ENCODE peak calls at places on chromosomes 12 and 14, in six cellular contexts. One of them, this sample, is unnamed. For H3K4me1, the result is how much of the 10 kb centered on the place peaks cover.

GRCh38 chr12:78584695-78585094 is 279.9 kb upstream of the SYT1 start:
- DNase-seq in upper lobe of left lung: no peak
- DNase-seq in A549: peak
- DNase-seq in gastrocnemius medialis: no peak
- DNase-seq in adrenal gland: no peak
- DNase-seq in breast epithelium: no peak
- DNase-seq in this sample: no peak

GRCh38 chr12:3604750-3605638 is 114.0 kb downstream of the PRMT8 start:
- DNase-seq in upper lobe of left lung: no peak
- DNase-seq in adrenal gland: peak
- DNase-seq in breast epithelium: peak
- DNase-seq in A549: no peak
- DNase-seq in gastrocnemius medialis: no peak
- DNase-seq in this sample: peak

GRCh38 chr12:50786498-50787231 is 22.8 kb downstream of the ATF1 start:
- DNase-seq in upper lobe of left lung: no peak
- DNase-seq in gastrocnemius medialis: no peak
- DNase-seq in A549: peak
- DNase-seq in breast epithelium: no peak
- DNase-seq in adrenal gland: no peak
- DNase-seq in this sample: no peak

GRCh38 chr12:45732250-45732649 is 2.7 kb downstream of the ARID2 start:
- DNase-seq in gastrocnemius medialis: no peak
- DNase-seq in upper lobe of left lung: no peak
- DNase-seq in breast epithelium: no peak
- DNase-seq in A549: no peak
- DNase-seq in adrenal gland: no peak
- DNase-seq in this sample: no peak

GRCh38 chr14:80446356-80446755 is 235.1 kb upstream of the DIO2 start:
- DNase-seq in gastrocnemius medialis: no peak
- DNase-seq in upper lobe of left lung: no peak
- DNase-seq in A549: no peak
- DNase-seq in adrenal gland: no peak
- DNase-seq in breast epithelium: no peak
- DNase-seq in this sample: no peak

GRCh38 chr14:65622703-65623102 is 210.2 kb downstream of the FUT8 start:
- DNase-seq in breast epithelium: no peak
- DNase-seq in upper lobe of left lung: no peak
- DNase-seq in A549: no peak
- DNase-seq in adrenal gland: no peak
- DNase-seq in gastrocnemius medialis: no peak
- DNase-seq in this sample: no peak

GRCh38 chr14:65832431-65833253 is 420.1 kb downstream of the FUT8 start:
- DNase-seq in upper lobe of left lung: no peak
- DNase-seq in breast epithelium: no peak
- DNase-seq in A549: no peak
- DNase-seq in adrenal gland: no peak
- DNase-seq in gastrocnemius medialis: no peak
- DNase-seq in this sample: no peak

GRCh38 chr12:112010415-112011344 is 2.3 kb downstream of the TMEM116 start:
- DNase-seq in breast epithelium: no peak
- DNase-seq in adrenal gland: no peak
- DNase-seq in gastrocnemius medialis: no peak
- DNase-seq in A549: no peak
- DNase-seq in upper lobe of left lung: peak
- DNase-seq in this sample: no peak

GRCh38 chr12:17511369-17511768 is 578.6 kb downstream of the RERGL start:
- DNase-seq in breast epithelium: no peak
- DNase-seq in adrenal gland: no peak
- DNase-seq in upper lobe of left lung: no peak
- DNase-seq in A549: peak
- DNase-seq in gastrocnemius medialis: no peak
- DNase-seq in this sample: no peak

GRCh38 chr12:52145228-52145940 is 46.4 kb downstream of the KRT80 start:
- DNase-seq in gastrocnemius medialis: no peak
- DNase-seq in upper lobe of left lung: peak
- DNase-seq in adrenal gland: no peak
- DNase-seq in A549: peak
- DNase-seq in breast epithelium: no peak
- DNase-seq in this sample: no peak

GRCh38 chr12:52147983-52148540 is 43.8 kb downstream of the KRT80 start:
- DNase-seq in adrenal gland: no peak
- DNase-seq in breast epithelium: no peak
- DNase-seq in gastrocnemius medialis: no peak
- DNase-seq in upper lobe of left lung: no peak
- DNase-seq in A549: peak
- DNase-seq in this sample: no peak

GRCh38 chr12:52145941-52146821 is 45.6 kb downstream of the KRT80 start:
- DNase-seq in upper lobe of left lung: no peak
- DNase-seq in gastrocnemius medialis: no peak
- DNase-seq in breast epithelium: no peak
- DNase-seq in adrenal gland: no peak
- DNase-seq in A549: peak
- DNase-seq in this sample: peak

GRCh38 chr12:52147367-52147972 is 44.3 kb downstream of the KRT80 start:
- DNase-seq in A549: peak
- DNase-seq in upper lobe of left lung: peak
- DNase-seq in breast epithelium: peak
- DNase-seq in gastrocnemius medialis: peak
- DNase-seq in adrenal gland: peak
- DNase-seq in this sample: peak

DNA sequence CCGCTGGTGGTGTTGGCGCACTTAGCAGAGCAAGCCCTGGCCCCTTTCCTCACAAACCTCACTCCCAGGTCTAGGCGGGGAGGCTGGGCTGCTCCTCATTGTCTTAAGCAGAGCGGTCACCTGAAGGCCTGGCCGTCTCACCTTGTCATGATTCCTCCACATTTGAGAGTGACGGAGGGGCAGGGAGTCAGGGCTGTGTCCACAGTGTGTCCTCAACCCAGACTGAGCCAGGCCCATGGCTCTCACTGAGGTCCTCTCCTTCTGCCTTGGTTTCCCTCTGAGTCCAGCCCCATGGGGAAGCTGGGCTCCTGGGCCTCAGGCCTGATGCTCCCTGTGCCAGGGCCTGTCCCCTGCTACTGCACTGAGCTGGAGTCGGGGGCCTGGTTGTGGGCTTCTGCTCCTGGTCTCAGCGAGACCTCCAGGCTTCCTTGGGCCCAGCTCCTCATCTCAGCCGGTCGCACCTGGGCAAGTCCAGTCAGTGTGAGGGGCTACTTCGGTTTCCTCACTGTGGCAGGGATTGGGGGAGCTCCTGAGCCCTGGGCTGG is 44.9 kb downstream of the KRT80 start:
- DNase-seq in breast epithelium: no peak
- DNase-seq in upper lobe of left lung: no peak
- DNase-seq in gastrocnemius medialis: no peak
- DNase-seq in A549: peak
- DNase-seq in adrenal gland: no peak
- DNase-seq in this sample: no peak
- TF ChIP-seq POLR2A in breast epithelium: no peak
- TF ChIP-seq POLR2A in upper lobe of left lung: no peak
- TF ChIP-seq POLR2A in gastrocnemius medialis: no peak
- TF ChIP-seq POLR2A in A549: no peak
- TF ChIP-seq POLR2A in adrenal gland: no peak
- TF ChIP-seq POLR2A in this sample: no peak

GRCh38 chr12:54294914-54295566 is 5.8 kb downstream of the NFE2 start:
- DNase-seq in A549: no peak
- DNase-seq in upper lobe of left lung: no peak
- DNase-seq in breast epithelium: no peak
- DNase-seq in gastrocnemius medialis: no peak
- DNase-seq in adrenal gland: no peak
- DNase-seq in this sample: no peak
- H3K4me1 ChIP-seq in A549: under half
- H3K4me1 ChIP-seq in upper lobe of left lung: under half
- H3K4me1 ChIP-seq in breast epithelium: under half
- H3K4me1 ChIP-seq in gastrocnemius medialis: under half
- H3K4me1 ChIP-seq in adrenal gland: under half
- H3K4me1 ChIP-seq in this sample: under half

DNA sequence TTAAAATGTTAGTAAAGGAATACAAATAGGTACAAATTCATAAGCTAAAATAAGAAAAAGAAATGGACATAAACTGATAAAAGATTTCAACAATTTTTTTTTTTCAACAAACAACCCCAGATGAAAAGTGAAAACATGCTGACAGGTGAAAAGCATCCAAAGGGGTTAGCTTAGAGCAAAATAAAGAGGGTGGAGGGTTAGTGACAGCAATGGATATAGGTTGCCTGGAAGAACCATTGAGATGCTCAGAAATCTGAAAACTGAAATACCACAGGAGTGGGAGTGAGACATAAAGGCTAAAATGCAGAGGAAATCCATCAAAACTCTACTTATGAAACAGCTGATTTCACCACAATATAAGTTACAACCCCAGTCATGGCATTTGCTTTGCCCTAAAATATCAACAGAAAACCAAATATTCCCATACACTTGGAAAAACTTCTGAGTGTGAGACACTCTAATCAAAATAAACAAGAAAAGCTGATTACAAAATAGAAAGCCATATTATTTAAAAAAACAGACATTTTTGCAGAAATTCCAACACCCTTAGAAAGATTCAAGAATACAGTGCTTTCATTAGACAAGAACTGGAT is 136.2 kb upstream of the PLEKHG7 start:
- DNase-seq in gastrocnemius medialis: no peak
- DNase-seq in upper lobe of left lung: no peak
- DNase-seq in A549: no peak
- DNase-seq in breast epithelium: no peak
- DNase-seq in adrenal gland: no peak
- DNase-seq in this sample: no peak
- TF ChIP-seq POLR2A in gastrocnemius medialis: no peak
- TF ChIP-seq POLR2A in upper lobe of left lung: no peak
- TF ChIP-seq POLR2A in A549: no peak
- TF ChIP-seq POLR2A in breast epithelium: no peak
- TF ChIP-seq POLR2A in adrenal gland: no peak
- TF ChIP-seq POLR2A in this sample: no peak

GRCh38 chr14:101236496-101237240 is 324.6 kb upstream of the DIO3 start:
- DNase-seq in gastrocnemius medialis: no peak
- DNase-seq in breast epithelium: no peak
- DNase-seq in upper lobe of left lung: no peak
- DNase-seq in adrenal gland: no peak
- DNase-seq in A549: no peak
- DNase-seq in this sample: no peak

GRCh38 chr14:101235042-101235871 is 326.0 kb upstream of the DIO3 start:
- DNase-seq in gastrocnemius medialis: no peak
- DNase-seq in breast epithelium: no peak
- DNase-seq in upper lobe of left lung: peak
- DNase-seq in adrenal gland: peak
- DNase-seq in A549: peak
- DNase-seq in this sample: peak

GRCh38 chr14:101234588-101234937 is 326.7 kb upstream of the DIO3 start:
- DNase-seq in breast epithelium: no peak
- DNase-seq in A549: no peak
- DNase-seq in upper lobe of left lung: peak
- DNase-seq in adrenal gland: no peak
- DNase-seq in gastrocnemius medialis: no peak
- DNase-seq in this sample: no peak

GRCh38 chr14:101237241-101237616 is 324.1 kb upstream of the DIO3 start:
- DNase-seq in A549: no peak
- DNase-seq in breast epithelium: no peak
- DNase-seq in upper lobe of left lung: peak
- DNase-seq in adrenal gland: no peak
- DNase-seq in gastrocnemius medialis: no peak
- DNase-seq in this sample: no peak

DNA sequence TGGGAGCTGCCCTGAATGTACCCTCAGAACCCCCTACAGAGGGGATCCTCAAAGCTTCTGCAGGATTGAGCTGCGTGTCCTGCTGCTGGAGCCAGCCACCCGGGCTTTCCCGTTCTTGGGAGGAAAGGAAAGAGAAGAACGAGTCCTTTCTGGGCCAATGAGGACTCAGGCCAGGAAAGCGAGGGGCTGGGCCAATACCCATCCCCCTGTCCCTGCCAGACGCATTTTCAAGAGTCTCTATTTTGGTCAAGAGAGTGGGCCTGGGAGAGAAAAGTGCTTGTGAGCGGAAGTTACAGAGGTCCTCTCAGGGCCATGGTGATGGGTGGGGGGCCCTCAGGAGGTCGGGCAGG is 325.4 kb upstream of the DIO3 start:
- DNase-seq in upper lobe of left lung: no peak
- DNase-seq in gastrocnemius medialis: no peak
- DNase-seq in breast epithelium: no peak
- DNase-seq in A549: no peak
- DNase-seq in adrenal gland: no peak
- DNase-seq in this sample: no peak
- H3K4me1 ChIP-seq in upper lobe of left lung: under half
- H3K4me1 ChIP-seq in gastrocnemius medialis: under half
- H3K4me1 ChIP-seq in breast epithelium: under half
- H3K4me1 ChIP-seq in A549: under half
- H3K4me1 ChIP-seq in adrenal gland: under half
- H3K4me1 ChIP-seq in this sample: under half

GRCh38 chr12:76945867-76946266 is 67.0 kb upstream of the CSRP2 start:
- DNase-seq in upper lobe of left lung: no peak
- DNase-seq in gastrocnemius medialis: no peak
- DNase-seq in breast epithelium: no peak
- DNase-seq in adrenal gland: no peak
- DNase-seq in A549: no peak
- DNase-seq in this sample: no peak
- TF ChIP-seq POLR2A in upper lobe of left lung: no peak
- TF ChIP-seq POLR2A in gastrocnemius medialis: no peak
- TF ChIP-seq POLR2A in breast epithelium: no peak
- TF ChIP-seq POLR2A in adrenal gland: no peak
- TF ChIP-seq POLR2A in A549: no peak
- TF ChIP-seq POLR2A in this sample: no peak

DNA sequence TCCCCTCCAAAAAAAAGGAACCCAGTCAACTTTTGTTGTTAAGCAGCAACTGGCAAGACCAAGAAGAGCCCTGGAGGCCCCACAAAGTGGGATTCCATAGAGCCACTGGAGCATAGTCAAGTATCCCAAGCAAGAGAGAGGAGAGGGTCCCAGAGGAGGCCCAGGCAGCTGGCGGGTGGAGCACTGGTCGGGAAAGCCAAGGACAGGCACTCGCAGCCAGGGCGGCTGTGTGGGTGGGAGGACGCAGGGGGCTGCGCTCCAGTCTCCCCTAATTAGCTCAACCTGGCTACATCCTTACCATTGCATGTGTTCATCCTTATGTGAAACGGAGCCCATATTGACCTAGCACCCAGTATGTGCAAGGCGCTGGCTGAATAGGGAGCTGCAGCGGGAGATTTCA is 18.3 kb upstream of the ZFP36L1 start:
- DNase-seq in gastrocnemius medialis: no peak
- DNase-seq in breast epithelium: no peak
- DNase-seq in A549: no peak
- DNase-seq in upper lobe of left lung: no peak
- DNase-seq in adrenal gland: peak
- DNase-seq in this sample: no peak
- H3K4me1 ChIP-seq in gastrocnemius medialis: under half
- H3K4me1 ChIP-seq in breast epithelium: under half
- H3K4me1 ChIP-seq in A549: under half
- H3K4me1 ChIP-seq in upper lobe of left lung: half or more
- H3K4me1 ChIP-seq in adrenal gland: under half
- H3K4me1 ChIP-seq in this sample: half or more